ENCODE peak calls at places on chromosomes 6 and 20, in six cellular contexts. H is IMR-90, U is H9, S is neuronal stem cell, L is H1, X is mesenchymal stem cell. R is an unnamed sample.

GRCh38 chr6:111657146-111657545 is 51.5 kb upstream of the TRAF3IP2 start:
- DNase-seq in U (no peak), X (peak; percentile 80), L (no peak), S (no peak), H (peak; percentile 74), R (no peak)

GRCh38 chr20:26209171-26209941 is 512.7 kb upstream of the ZNF337 start:
- DNase-seq in L (no peak), H (peak; percentile 11), X (no peak), S (peak; percentile 23), U (peak; percentile 43), R (peak; percentile 22)

GRCh38 chr20:62039738-62040137 is 25.9 kb downstream of the TAF4 start:
- DNase-seq in L (no peak), U (no peak), S (no peak), X (no peak), H (no peak), R (no peak)

GRCh38 chr20:38450412-38450975 is 15.4 kb upstream of the SNHG17 start:
- DNase-seq in U (no peak), S (no peak), L (no peak), X (no peak), H (peak; percentile 49), R (peak; percentile 66)

GRCh38 chr20:8218861-8219260 is 86.8 kb downstream of the PLCB1 start:
- DNase-seq in X (peak; percentile 30), L (no peak), U (no peak), H (peak; percentile 87), S (no peak), R (no peak)

GRCh38 chr6:115554060-115554459 is 506.6 kb downstream of the FRK start:
- DNase-seq in S (no peak), X (no peak), H (no peak), U (peak; percentile 27), L (no peak), R (peak; percentile 12)

GRCh38 chr6:41488392-41489129 is 57.6 kb upstream of the FOXP4 start:
- DNase-seq in U (peak; percentile 71), H (peak; percentile 92), L (no peak), S (peak; percentile 76), X (peak; percentile 93), R (peak; percentile 91)

GRCh38 chr20:35011589-35012226 is 56.0 kb downstream of the MYH7B start:
- DNase-seq in S (no peak), H (no peak), X (no peak), U (peak; percentile 15), L (no peak), R (no peak)

GRCh38 chr20:61257596-61257995 is 5.5 kb downstream of the CDH4 start:
- DNase-seq in X (no peak), S (no peak), L (no peak), U (no peak), H (no peak), R (no peak)

GRCh38 chr6:104252276-104252675 is 607.4 kb downstream of the HACE1 start:
- DNase-seq in S (no peak), H (no peak), X (no peak), U (no peak), L (no peak), R (no peak)

GRCh38 chr6:37651991-37652390 is 45.7 kb downstream of the MDGA1 start:
- DNase-seq in L (no peak), H (no peak), S (no peak), U (no peak), X (no peak), R (no peak)
- H3K4me1 ChIP-seq in L (peaks cover 4% of the 10 kb centered on the region), H (no peaks in the 10 kb centered on the region), S (peaks cover 6% of the 10 kb centered on the region), U (no peaks in the 10 kb centered on the region), X (peaks cover 14% of the 10 kb centered on the region), R (no peaks in the 10 kb centered on the region)

GRCh38 chr6:34665019-34665418 is 31.5 kb downstream of the ILRUN start:
- DNase-seq in H (no peak), S (no peak), U (no peak), L (no peak), X (no peak), R (no peak)
- H2BK15ac ChIP-seq in H (peak overlapping the region; percentile 86), S (no peak overlapping the region), U (no peak overlapping the region), L (no peak overlapping the region), X (no peak overlapping the region), R (no peak overlapping the region)

GRCh38 chr20:17971571-17972013 is 2.8 kb downstream of the MGME1 start:
- DNase-seq in U (no peak), X (peak; percentile 56), S (no peak), H (peak; percentile 57), L (no peak), R (peak; percentile 84)

GRCh38 chr20:17969884-17970409 is 1.1 kb downstream of the MGME1 start:
- DNase-seq in S (no peak), X (no peak), H (peak; percentile 70), L (no peak), U (no peak), R (peak; percentile 81)

GRCh38 chr20:17968366-17969275 is at the start of the genes MGME1 and SNX5:
- DNase-seq in S (peak; percentile 100), X (peak; percentile 100), H (peak; percentile 99), L (peak; percentile 98), U (peak; percentile 99), R (peak; percentile 99)

GRCh38 chr20:17967595-17968365 is 814 bp downstream of the SNX5 start:
- DNase-seq in L (no peak), X (peak; percentile 72), H (peak; percentile 63), U (no peak), S (no peak), R (peak; percentile 38)

GRCh38 chr20:17969276-17969883 is 562 bp downstream of the MGME1 start:
- DNase-seq in H (no peak), X (peak; percentile 70), S (no peak), L (no peak), U (no peak), R (peak; percentile 86)
- H3K23ac ChIP-seq in H (peak overlapping the region; percentile 95), X (no peak overlapping the region), S (peak overlapping the region; percentile 98), L (no peak overlapping the region), U (no peak overlapping the region), R (no peak overlapping the region)

GRCh38 chr20:41137412-41138216 is at the start of gene PLCG1:
- DNase-seq in L (peak; percentile 61), H (peak; percentile 63), S (peak; percentile 86), X (peak; percentile 83), U (peak; percentile 87), R (peak; percentile 95)

GRCh38 chr20:41138527-41139226 is 1.3 kb downstream of the PLCG1 start:
- DNase-seq in U (no peak), L (no peak), H (peak; percentile 12), S (peak; percentile 18), X (peak; percentile 45), R (peak; percentile 40)

GRCh38 chr20:41136695-41137411 is 490 bp upstream of the PLCG1 start:
- DNase-seq in L (peak; percentile 56), X (peak; percentile 86), H (peak; percentile 67), U (peak; percentile 91), S (peak; percentile 85), R (peak; percentile 91)

GRCh38 chr20:41139227-41140093 is 2.1 kb downstream of the PLCG1 start:
- DNase-seq in H (no peak), X (no peak), S (no peak), U (no peak), L (no peak), R (no peak)

DNA sequence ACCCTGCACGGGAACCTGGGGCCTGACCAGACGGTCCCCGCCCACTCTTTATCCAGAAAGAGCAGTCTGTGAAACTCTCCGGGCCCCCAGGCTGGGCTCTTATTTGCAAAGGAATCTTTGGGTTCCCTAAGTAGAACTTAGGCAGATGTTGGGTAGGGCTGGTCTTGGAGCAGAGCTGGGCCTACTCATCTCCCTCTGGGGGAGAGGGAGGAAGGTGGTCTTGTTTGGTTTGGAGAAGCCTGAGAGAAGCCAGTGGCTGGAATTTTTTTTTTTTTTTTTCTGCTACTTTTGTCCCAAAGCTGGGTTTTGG is 829 bp downstream of the PLCG1 start:
- DNase-seq in X (no peak), S (no peak), H (peak; percentile 20), L (no peak), U (no peak), R (no peak)
- H3K4me1 ChIP-seq in X (peaks cover 47% of the 10 kb centered on the region), S (peaks cover 37% of the 10 kb centered on the region), H (peaks cover 22% of the 10 kb centered on the region), L (peaks cover 25% of the 10 kb centered on the region), U (peaks cover 21% of the 10 kb centered on the region), R (peaks cover 31% of the 10 kb centered on the region)

GRCh38 chr20:16929756-16930155 is 181.6 kb downstream of the OTOR start:
- DNase-seq in U (no peak), X (no peak), L (no peak), S (no peak), H (peak; percentile 59), R (no peak)

GRCh38 chr20:16926626-16927025 is 178.5 kb downstream of the OTOR start:
- DNase-seq in S (no peak), X (no peak), H (no peak), U (no peak), L (no peak), R (no peak)

GRCh38 chr20:16927031-16927430 is 178.9 kb downstream of the OTOR start:
- DNase-seq in X (no peak), H (no peak), L (no peak), S (no peak), U (no peak), R (no peak)

GRCh38 chr20:16930656-16931055 is 182.5 kb downstream of the OTOR start:
- DNase-seq in X (no peak), U (no peak), L (no peak), H (no peak), S (no peak), R (no peak)
- H2BK15ac ChIP-seq in X (no peak overlapping the region), U (no peak overlapping the region), L (no peak overlapping the region), H (peak overlapping the region; percentile 34), S (no peak overlapping the region), R (no peak overlapping the region)

GRCh38 chr6:114039835-114040234 is 68.9 kb upstream of the HDAC2 start:
- DNase-seq in L (no peak), U (no peak), X (no peak), S (no peak), H (no peak), R (no peak)
- H3K23ac ChIP-seq in L (no peak overlapping the region), U (no peak overlapping the region), X (no peak overlapping the region), S (no peak overlapping the region), H (no peak overlapping the region), R (no peak overlapping the region)

DNA sequence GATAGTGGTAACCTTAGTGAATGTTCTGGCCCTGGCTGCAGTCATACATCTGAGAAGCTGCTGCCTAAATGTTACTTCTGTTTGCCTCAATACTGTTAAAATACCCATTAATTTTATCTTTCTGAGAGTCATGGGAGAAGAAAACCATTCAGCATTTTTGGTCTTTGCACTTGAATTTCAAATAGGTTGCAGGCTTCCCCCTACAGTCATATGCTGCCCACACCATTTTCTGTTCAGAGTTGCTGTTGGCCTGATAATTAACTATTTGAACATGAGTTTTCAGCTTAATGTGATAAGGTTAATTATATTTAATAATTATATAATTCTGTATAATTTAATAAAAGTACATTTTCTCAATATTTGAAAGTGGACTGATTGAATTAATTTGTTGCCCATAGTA is 325.5 kb upstream of the KCNQ5 start:
- DNase-seq in H (no peak), U (no peak), L (no peak), S (no peak), X (no peak), R (no peak)
- H3K4me1 ChIP-seq in H (no peaks in the 10 kb centered on the region), U (peaks cover 2% of the 10 kb centered on the region), L (no peaks in the 10 kb centered on the region), S (no peaks in the 10 kb centered on the region), X (no peaks in the 10 kb centered on the region), R (no peaks in the 10 kb centered on the region)

GRCh38 chr6:93684339-93684738 is 265.0 kb upstream of the EPHA7 start:
- DNase-seq in S (no peak), X (no peak), U (no peak), H (no peak), L (no peak), R (no peak)
- H2BK15ac ChIP-seq in S (no peak overlapping the region), X (no peak overlapping the region), U (no peak overlapping the region), H (no peak overlapping the region), L (no peak overlapping the region), R (no peak overlapping the region)

GRCh38 chr20:46967647-46968046 is 73.0 kb downstream of the EYA2 start:
- DNase-seq in H (no peak), L (no peak), S (no peak), U (no peak), X (no peak), R (peak; percentile 74)
- H3K23ac ChIP-seq in H (no peak overlapping the region), L (no peak overlapping the region), S (no peak overlapping the region), U (no peak overlapping the region), X (no peak overlapping the region), R (no peak overlapping the region)